ENCODE peak calls at places on chromosomes 13 and 19, in ten cellular contexts. O, D, S, B, T, Y, V, C, P and Q are unnamed samples.

GRCh38 chr19:46863818-46864629 is 3.2 kb downstream of the ARHGAP35 start:
- DNase-seq in O (peak; percentile 21), D (no peak), S (peak; percentile 74), B (no peak), T (no peak), Y (peak; percentile 57), V (peak; percentile 64), C (peak; percentile 8), P (peak; percentile 46), Q (peak; percentile 45)

GRCh38 chr19:29384676-29385075 is 141.1 kb upstream of the VSTM2B start:
- DNase-seq in O (no peak), D (no peak), S (no peak), B (no peak), T (peak; percentile 11), Y (no peak), V (no peak), C (no peak), P (no peak), Q (peak; percentile 54)

GRCh38 chr19:58033741-58034475 is at the start of gene ZSCAN1:
- DNase-seq in O (no peak), D (peak; percentile 25), S (no peak), B (no peak), T (peak; percentile 38), Y (peak; percentile 86), V (peak; percentile 69), C (no peak), P (peak; percentile 84), Q (peak; percentile 89)

GRCh38 chr19:17294051-17294891 is 9.0 kb downstream of the ABHD8 start:
- DNase-seq in O (no peak), D (peak; percentile 80), S (peak; percentile 62), B (peak; percentile 38), T (no peak), Y (no peak), V (peak; percentile 59), C (no peak), P (peak; percentile 12), Q (no peak)

GRCh38 chr19:46299004-46299509 is 2.2 kb downstream of the HIF3A start:
- DNase-seq in O (peak; percentile 91), D (no peak), S (peak; percentile 87), B (no peak), T (peak; percentile 98), Y (peak; percentile 96), V (peak; percentile 60), C (peak; percentile 86), P (peak; percentile 86), Q (peak; percentile 95)

GRCh38 chr19:46471778-46472543 is 598 bp upstream of the PNMA8A start:
- DNase-seq in O (no peak), D (no peak), S (no peak), B (no peak), T (no peak), Y (no peak), V (no peak), C (no peak), P (no peak), Q (no peak)

GRCh38 chr19:19154768-19155494 is 15.1 kb downstream of the MEF2B start:
- DNase-seq in O (no peak), D (no peak), S (no peak), B (no peak), T (no peak), Y (no peak), V (no peak), C (no peak), P (no peak), Q (no peak)

GRCh38 chr19:10508707-10509106 is 5.6 kb upstream of the KEAP1 start:
- DNase-seq in O (no peak), D (no peak), S (no peak), B (no peak), T (no peak), Y (no peak), V (peak; percentile 26), C (no peak), P (peak; percentile 28), Q (no peak)

GRCh38 chr13:73138276-73138950 is 79.6 kb downstream of the KLF5 start:
- DNase-seq in O (no peak), D (no peak), S (no peak), B (no peak), T (no peak), Y (peak; percentile 62), V (peak; percentile 80), C (no peak), P (peak; percentile 54), Q (no peak)

GRCh38 chr13:26946675-26947342 is 186.2 kb upstream of the GPR12 start:
- DNase-seq in O (peak; percentile 51), D (no peak), S (no peak), B (no peak), T (no peak), Y (peak; percentile 78), V (peak; percentile 76), C (peak; percentile 31), P (peak; percentile 69), Q (no peak)

GRCh38 chr19:40582467-40582866 is 5.8 kb downstream of the SHKBP1 start:
- DNase-seq in O (no peak), D (no peak), S (no peak), B (no peak), T (no peak), Y (no peak), V (no peak), C (no peak), P (no peak), Q (no peak)

GRCh38 chr19:12656899-12657571 is 9.5 kb downstream of the MAN2B1 start:
- DNase-seq in O (no peak), D (peak; percentile 65), S (no peak), B (no peak), T (no peak), Y (no peak), V (peak; percentile 19), C (no peak), P (no peak), Q (no peak)

GRCh38 chr13:62779146-62779545 is 1363.5 kb upstream of the PCDH20 start:
- DNase-seq in O (no peak), D (no peak), S (no peak), B (no peak), T (no peak), Y (no peak), V (no peak), C (no peak), P (no peak), Q (no peak)

GRCh38 chr13:48319458-48320395 is 16.2 kb downstream of the RB1 start:
- DNase-seq in O (no peak), D (no peak), S (no peak), B (no peak), T (no peak), Y (no peak), V (no peak), C (no peak), P (no peak), Q (no peak)

GRCh38 chr13:32426191-32426980 is 1.5 kb downstream of the N4BP2L1 start:
- DNase-seq in O (no peak), D (peak; percentile 43), S (no peak), B (peak; percentile 16), T (no peak), Y (peak; percentile 31), V (peak; percentile 29), C (no peak), P (peak; percentile 72), Q (no peak)

GRCh38 chr13:48437381-48437780 is 24.5 kb upstream of the LPAR6 start:
- DNase-seq in O (no peak), D (no peak), S (no peak), B (no peak), T (no peak), Y (peak; percentile 85), V (no peak), C (no peak), P (peak; percentile 73), Q (peak; percentile 76)

GRCh38 chr19:17550076-17550667 is 5.3 kb upstream of the COLGALT1 start:
- DNase-seq in O (no peak), D (no peak), S (no peak), B (no peak), T (no peak), Y (no peak), V (no peak), C (no peak), P (no peak), Q (no peak)

GRCh38 chr19:35213678-35214632 is 14.6 kb downstream of the FAM187B start:
- DNase-seq in O (peak; percentile 65), D (peak; percentile 80), S (no peak), B (peak; percentile 46), T (peak; percentile 36), Y (peak; percentile 76), V (peak; percentile 71), C (peak; percentile 78), P (peak; percentile 88), Q (peak; percentile 81)

GRCh38 chr13:48578516-48579166 is 45.8 kb upstream of the RCBTB2 start:
- DNase-seq in O (no peak), D (no peak), S (no peak), B (no peak), T (no peak), Y (no peak), V (no peak), C (no peak), P (no peak), Q (no peak)

GRCh38 chr19:37221136-37221535 is 3.1 kb downstream of the ZNF383 start:
- DNase-seq in O (no peak), D (no peak), S (no peak), B (no peak), T (no peak), Y (no peak), V (no peak), C (no peak), P (no peak), Q (no peak)

GRCh38 chr13:76386316-76386715 is 499.9 kb downstream of the KCTD12 start:
- DNase-seq in O (no peak), D (no peak), S (no peak), B (no peak), T (no peak), Y (no peak), V (no peak), C (no peak), P (no peak), Q (no peak)

GRCh38 chr13:20808874-20809273 is 35.1 kb upstream of the EEF1AKMT1 start:
- DNase-seq in O (no peak), D (no peak), S (no peak), B (no peak), T (no peak), Y (no peak), V (no peak), C (no peak), P (no peak), Q (no peak)

GRCh38 chr13:98351636-98352035 is 174.6 kb upstream of the RNF113B start:
- DNase-seq in O (no peak), D (no peak), S (no peak), B (no peak), T (no peak), Y (no peak), V (no peak), C (no peak), P (no peak), Q (no peak)

GRCh38 chr19:35162471-35163326 is 8.2 kb downstream of the FXYD5 start:
- DNase-seq in O (no peak), D (no peak), S (no peak), B (no peak), T (no peak), Y (no peak), V (peak; percentile 92), C (no peak), P (peak; percentile 66), Q (no peak)

GRCh38 chr19:16895467-16896097 is 6.8 kb downstream of the F2RL3 start:
- DNase-seq in O (no peak), D (no peak), S (no peak), B (no peak), T (no peak), Y (peak; percentile 20), V (no peak), C (no peak), P (no peak), Q (no peak)

GRCh38 chr13:58004761-58005160 is 373.2 kb downstream of the PCDH17 start:
- DNase-seq in O (no peak), D (no peak), S (no peak), B (no peak), T (no peak), Y (no peak), V (no peak), C (no peak), P (no peak), Q (no peak)

GRCh38 chr19:11195169-11195568 is 2.2 kb downstream of the KANK2 start:
- DNase-seq in O (peak; percentile 27), D (no peak), S (peak; percentile 87), B (no peak), T (no peak), Y (peak; percentile 39), V (peak; percentile 59), C (no peak), P (no peak), Q (no peak)

GRCh38 chr19:13983213-13983889 is 22.8 kb downstream of the RFX1 start:
- DNase-seq in O (peak; percentile 94), D (no peak), S (no peak), B (no peak), T (no peak), Y (no peak), V (no peak), C (peak; percentile 94), P (no peak), Q (no peak)